ENCODE peak calls at places on chromosomes 2 and 18, in eight cellular contexts. K is astrocyte of the spinal cord, H is AG09319, J is dorsolateral prefrontal cortex, A is A549, U is WERI-Rb-1, W is OCI-LY7, P is right lobe of liver. I is an unnamed sample.

GRCh38 chr2:145927398-145927951 is 1407.6 kb upstream of the ZEB2 start:
- DNase-seq in P (no peak), W (no peak), A (no peak), J (no peak), U (no peak), H (no peak), K (no peak), I (no peak)

GRCh38 chr18:63318882-63319382 is 637 bp downstream of the BCL2 start:
- DNase-seq in P (no peak), W (no peak), J (no peak), A (no peak), U (no peak), K (peak), H (no peak), I (no peak)

GRCh38 chr2:207967121-207967520 is 58.2 kb downstream of the PLEKHM3 start:
- DNase-seq in A (no peak), J (no peak), K (no peak), W (no peak), U (no peak), P (no peak), H (no peak), I (no peak)

GRCh38 chr18:48975817-48976649 is 25.3 kb upstream of the SMAD7 start:
- DNase-seq in U (peak), A (peak), H (no peak), J (no peak), W (peak), K (peak), P (no peak), I (peak)

GRCh38 chr2:45532171-45532570 is 78.9 kb downstream of the SRBD1 start:
- DNase-seq in H (no peak), K (no peak), A (no peak), U (no peak), P (no peak), W (no peak), J (no peak), I (no peak)

GRCh38 chr2:161077367-161078210 is 82.6 kb upstream of the TANK start:
- DNase-seq in K (peak), U (no peak), A (no peak), W (no peak), H (no peak), P (no peak), J (no peak), I (peak)

GRCh38 chr18:54184836-54185235 is 39.6 kb downstream of the MBD2 start:
- DNase-seq in W (no peak), A (no peak), J (no peak), U (no peak), K (no peak), H (no peak), P (no peak), I (no peak)

GRCh38 chr2:240901986-240902614 is 4.0 kb upstream of the CROCC2 start:
- DNase-seq in A (no peak), K (no peak), P (peak), J (no peak), U (no peak), W (no peak), H (no peak), I (no peak)

GRCh38 chr2:36530178-36530982 is 67.6 kb downstream of the FEZ2 start:
- DNase-seq in K (peak), U (no peak), P (no peak), H (no peak), J (no peak), A (no peak), W (no peak), I (peak)

GRCh38 chr2:56244911-56245530 is 61.2 kb downstream of the CCDC85A start:
- DNase-seq in P (no peak), K (peak), A (no peak), W (no peak), U (no peak), J (no peak), H (no peak), I (no peak)

GRCh38 chr2:166632616-166633015 is 138.6 kb upstream of the SCN7A start:
- DNase-seq in P (no peak), W (no peak), A (no peak), K (peak), U (no peak), H (peak), J (no peak), I (no peak)

GRCh38 chr18:34866310-34866709 is 156.2 kb downstream of the DTNA start:
- DNase-seq in K (no peak), A (no peak), U (no peak), J (no peak), W (no peak), H (no peak), P (no peak), I (no peak)

GRCh38 chr18:61464551-61465102 is 131.4 kb downstream of the CDH20 start:
- DNase-seq in H (no peak), K (peak), P (no peak), J (no peak), A (no peak), U (no peak), W (no peak), I (no peak)

GRCh38 chr2:191200910-191201309 is 44.3 kb upstream of the MYO1B start:
- DNase-seq in J (no peak), U (no peak), H (no peak), P (no peak), K (no peak), A (no peak), W (no peak), I (no peak)

GRCh38 chr2:20034218-20034617 is 17.2 kb downstream of the LAPTM4A start:
- DNase-seq in U (no peak), J (no peak), P (no peak), K (no peak), A (no peak), W (no peak), H (no peak), I (no peak)

GRCh38 chr2:20674974-20675679 is 8.2 kb downstream of the GDF7 start:
- DNase-seq in A (no peak), H (no peak), K (peak), J (no peak), W (no peak), U (no peak), P (no peak), I (no peak)

GRCh38 chr2:201957091-201957490 is 76.6 kb upstream of the FZD7 start:
- DNase-seq in A (no peak), P (no peak), J (no peak), W (no peak), H (no peak), U (no peak), K (no peak), I (no peak)

GRCh38 chr2:9844036-9844483 is 786 bp downstream of the TAF1B start:
- DNase-seq in W (peak), A (no peak), H (no peak), K (no peak), P (no peak), U (no peak), J (no peak), I (no peak)

GRCh38 chr2:120661551-120661950 is 74.1 kb upstream of the GLI2 start:
- DNase-seq in H (no peak), W (no peak), A (no peak), J (peak), P (no peak), U (no peak), K (no peak), I (no peak)

GRCh38 chr2:84781942-84782716 is 98.8 kb downstream of the TRABD2A start:
- DNase-seq in W (peak), P (no peak), J (no peak), U (peak), H (no peak), K (no peak), A (no peak), I (peak)

GRCh38 chr2:230226090-230226551 is 585 bp downstream of the SP140 start:
- DNase-seq in U (no peak), W (peak), K (no peak), J (no peak), P (no peak), A (no peak), H (no peak), I (peak)

GRCh38 chr2:117714110-117714509 is 100.4 kb upstream of the DDX18 start:
- DNase-seq in P (no peak), J (no peak), A (no peak), U (no peak), K (no peak), H (no peak), W (no peak), I (no peak)

GRCh38 chr18:79930020-79930642 is 21.3 kb downstream of the SLC66A2 start:
- DNase-seq in P (no peak), J (no peak), U (no peak), H (no peak), A (no peak), K (peak), W (no peak), I (no peak)

GRCh38 chr2:42385225-42385624 is 24.2 kb upstream of the COX7A2L start:
- DNase-seq in J (no peak), U (peak), H (no peak), A (no peak), K (no peak), W (no peak), P (no peak), I (no peak)
- TF ChIP-seq CTCF in J (peak), U (peak), H (peak), A (peak), K (peak), W (peak), P (no peak), I (no peak)

GRCh38 chr2:119225926-119226325 is 2.3 kb downstream of the STEAP3 start:
- DNase-seq in J (no peak), U (no peak), A (no peak), P (no peak), K (no peak), W (no peak), H (no peak), I (no peak)

GRCh38 chr2:119224391-119224972 is 848 bp downstream of the STEAP3 start:
- DNase-seq in K (no peak), P (no peak), H (no peak), A (no peak), W (no peak), U (no peak), J (no peak), I (no peak)

GRCh38 chr2:119227346-119227745 is 3.7 kb downstream of the STEAP3 start:
- DNase-seq in K (no peak), H (no peak), U (no peak), P (no peak), J (no peak), A (no peak), W (no peak), I (no peak)

GRCh38 chr2:119223521-119224390 is at the start of gene STEAP3:
- DNase-seq in J (no peak), P (peak), H (no peak), U (peak), W (no peak), K (peak), A (peak), I (peak)

GRCh38 chr2:119225084-119225864 is 1.6 kb downstream of the STEAP3 start:
- DNase-seq in U (peak), J (no peak), K (no peak), A (peak), W (no peak), H (no peak), P (no peak), I (no peak)
- TF ChIP-seq CTCF in U (no peak), J (no peak), K (no peak), A (no peak), W (no peak), H (no peak), P (no peak), I (no peak)

GRCh38 chr2:163610817-163611556 is 124.8 kb downstream of the FIGN start:
- DNase-seq in P (peak), U (peak), A (peak), J (peak), K (no peak), H (no peak), W (peak), I (peak)
- TF ChIP-seq CTCF in P (peak), U (peak), A (no peak), J (peak), K (no peak), H (no peak), W (no peak), I (no peak)

DNA sequence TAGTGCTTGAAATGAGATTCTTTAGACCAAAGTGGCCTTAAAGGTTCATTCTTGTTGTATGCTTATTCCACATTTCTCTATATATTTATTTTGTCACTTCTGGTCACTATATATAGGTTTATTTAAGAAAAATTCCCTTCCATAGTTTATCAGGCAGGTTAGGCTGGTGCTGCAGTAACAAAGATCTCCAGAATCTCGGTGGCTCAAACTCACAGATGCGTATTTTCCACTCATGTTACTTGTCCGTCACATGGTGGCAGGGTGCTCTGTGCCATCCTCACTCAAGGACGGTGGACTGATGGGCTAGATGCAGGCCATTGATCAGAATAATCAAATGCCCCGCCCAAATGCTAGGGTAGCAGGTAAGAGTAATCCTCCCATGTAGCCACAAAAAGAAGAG is 19.8 kb downstream of the SPTBN1 start:
- DNase-seq in A (no peak), U (no peak), K (no peak), P (no peak), J (no peak), W (no peak), H (no peak), I (no peak)
- TF ChIP-seq CTCF in A (no peak), U (no peak), K (no peak), P (no peak), J (no peak), W (no peak), H (no peak), I (no peak)

GRCh38 chr2:151828143-151828889 is at the start of gene ARL5A:
- DNase-seq in A (peak), K (peak), W (peak), H (peak), U (peak), J (peak), P (peak), I (peak)

GRCh38 chr2:151830966-151831365 is 2.7 kb upstream of the ARL5A start:
- DNase-seq in W (no peak), J (no peak), H (no peak), A (no peak), P (no peak), U (no peak), K (no peak), I (no peak)

GRCh38 chr2:151827564-151828142 is 568 bp downstream of the ARL5A start:
- DNase-seq in P (no peak), A (peak), H (no peak), K (peak), U (no peak), W (peak), J (peak), I (peak)

GRCh38 chr2:151826737-151827157 is 1.5 kb downstream of the ARL5A start:
- DNase-seq in P (no peak), K (peak), H (no peak), W (peak), A (no peak), U (no peak), J (no peak), I (peak)

DNA sequence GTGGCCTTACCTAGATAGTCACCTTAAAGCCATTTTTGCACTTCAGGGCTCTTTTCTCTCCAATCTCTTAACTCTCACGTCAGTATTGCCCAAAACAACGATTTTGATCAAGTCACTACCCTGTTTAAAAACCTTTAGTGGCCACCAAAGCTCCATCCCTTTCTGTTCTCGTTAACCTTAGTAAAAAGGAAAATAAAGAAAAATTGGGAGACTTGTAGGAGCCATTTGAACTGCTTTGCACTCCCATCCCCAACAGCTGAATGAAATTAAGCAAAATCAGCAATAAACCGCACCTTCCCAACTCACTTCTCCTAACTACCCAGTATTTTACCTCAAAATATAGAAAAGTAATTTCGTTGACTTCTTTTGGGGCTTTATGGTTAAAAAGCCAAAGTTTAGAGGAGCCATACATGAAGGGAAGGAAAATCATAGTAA is 686 bp upstream of the ARL5A start:
- DNase-seq in K (no peak), H (no peak), P (no peak), W (no peak), U (no peak), J (no peak), A (no peak), I (no peak)
- TF ChIP-seq CTCF in K (no peak), H (no peak), P (no peak), W (no peak), U (no peak), J (no peak), A (no peak), I (no peak)

DNA sequence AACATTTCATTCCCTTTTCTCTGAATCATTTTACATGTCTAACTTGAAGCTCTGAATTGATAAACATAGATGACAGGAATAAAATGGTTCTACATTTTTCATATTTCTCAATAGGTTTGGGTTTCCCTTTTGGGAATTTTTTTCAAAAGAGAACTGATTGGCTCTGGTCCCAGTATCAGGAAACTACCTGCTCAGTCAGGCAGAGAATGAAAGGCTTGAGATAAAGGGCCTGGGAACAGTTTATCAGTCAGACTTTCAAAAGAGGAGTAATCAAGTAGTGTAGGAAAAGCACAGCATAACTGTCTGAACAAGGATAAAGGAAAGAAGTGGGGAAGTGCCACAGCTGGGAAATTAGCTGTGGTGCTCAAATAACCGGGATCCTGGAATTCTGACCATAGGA is 28.3 kb upstream of the CCL20 start:
- DNase-seq in A (no peak), J (no peak), P (no peak), H (no peak), U (no peak), K (no peak), W (no peak), I (no peak)
- TF ChIP-seq CTCF in A (no peak), J (no peak), P (no peak), H (no peak), U (no peak), K (no peak), W (no peak), I (no peak)

DNA sequence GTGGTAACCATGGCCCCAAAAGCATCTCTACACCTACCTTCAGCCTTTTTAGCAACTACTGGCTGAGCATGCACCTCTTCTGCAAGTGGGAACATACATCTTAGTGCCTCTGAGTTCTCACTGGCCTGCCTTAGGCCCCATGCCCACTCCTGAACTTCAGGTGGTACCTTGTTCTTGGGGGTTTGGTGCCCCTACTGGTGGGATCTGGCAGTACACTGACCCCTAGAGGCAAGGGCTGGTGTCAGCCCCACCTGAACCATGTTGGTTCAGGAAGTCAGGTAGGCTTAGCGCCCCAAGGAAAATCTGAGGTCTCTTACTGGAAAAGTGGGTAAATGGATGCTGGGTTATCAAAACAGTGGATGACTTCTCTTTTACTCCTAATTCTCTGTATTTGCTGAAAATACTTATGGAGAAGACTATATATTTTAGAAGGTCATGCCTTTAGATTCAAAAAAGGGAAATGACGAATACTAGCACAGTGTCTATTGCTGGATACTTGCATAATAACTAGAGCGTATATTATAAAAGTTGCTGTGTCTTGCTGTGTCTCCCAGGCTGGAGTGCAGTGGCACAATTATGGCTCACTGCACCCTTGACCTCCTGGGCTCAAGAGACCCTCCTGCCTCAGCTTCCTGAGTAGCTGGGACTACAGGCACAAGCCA is 84.6 kb downstream of the RAB31 start:
- DNase-seq in U (peak), J (no peak), H (no peak), P (no peak), K (no peak), A (no peak), W (peak), I (peak)
- TF ChIP-seq CTCF in U (peak), J (peak), H (peak), P (peak), K (peak), A (peak), W (peak), I (peak)